ENCODE peak calls at places on chromosomes 2 and 18, in seven cellular contexts. Y, K, N, J, H, M and P are unnamed samples.

GRCh38 chr2:238100049-238100820 is at the start of gene ESPNL:
- DNase-seq in M (no peak), J (no peak), K (no peak), Y (peak), N (no peak), H (peak), P (no peak)

GRCh38 chr18:57542801-57543427 is 43.6 kb downstream of the FECH start:
- DNase-seq in J (no peak), K (no peak), H (no peak), N (no peak), Y (no peak), M (no peak), P (no peak)

GRCh38 chr2:231701456-231702373 is 6.6 kb upstream of the PTMA start:
- DNase-seq in Y (peak), H (peak), M (no peak), N (no peak), K (no peak), J (no peak), P (no peak)

GRCh38 chr2:215677466-215677865 is 241.6 kb upstream of the FN1 start:
- DNase-seq in K (no peak), H (no peak), N (no peak), Y (no peak), M (no peak), J (no peak), P (no peak)

GRCh38 chr2:15579641-15580040 is 12.0 kb upstream of the DDX1 start:
- DNase-seq in Y (no peak), J (no peak), M (no peak), H (no peak), K (no peak), N (no peak), P (no peak)

GRCh38 chr2:74585406-74586182 is 31.1 kb downstream of the DOK1 start:
- DNase-seq in H (no peak), M (peak), Y (peak), J (no peak), N (peak), K (no peak), P (no peak)

GRCh38 chr2:190069936-190070696 is 7.6 kb upstream of the MSTN start:
- DNase-seq in H (no peak), K (no peak), M (peak), Y (no peak), N (no peak), J (peak), P (no peak)

GRCh38 chr2:191927319-191927867 is 80.5 kb upstream of the CAVIN2 start:
- DNase-seq in M (peak), N (no peak), H (no peak), K (no peak), Y (no peak), J (peak), P (no peak)

GRCh38 chr2:177106212-177106611 is 106.4 kb upstream of the HNRNPA3 start:
- DNase-seq in J (no peak), M (no peak), K (peak), H (no peak), N (no peak), Y (no peak), P (no peak)

GRCh38 chr18:12282436-12283039 is 25.5 kb upstream of the TUBB6 start:
- DNase-seq in J (no peak), H (no peak), N (no peak), K (no peak), Y (no peak), M (no peak), P (no peak)

GRCh38 chr2:226031078-226031937 is 631.8 kb downstream of the NYAP2 start:
- DNase-seq in K (no peak), J (peak), N (no peak), H (peak), M (peak), Y (peak), P (no peak)

GRCh38 chr18:47679864-47680263 is 250.6 kb downstream of the SMAD2 start:
- DNase-seq in N (no peak), H (no peak), M (no peak), Y (no peak), K (no peak), J (no peak), P (no peak)

GRCh38 chr2:212893216-212893615 is 258.2 kb downstream of the IKZF2 start:
- DNase-seq in M (no peak), Y (no peak), J (no peak), K (no peak), N (no peak), H (no peak), P (no peak)

GRCh38 chr2:25473758-25474335 is 132.1 kb upstream of the DNMT3A start:
- DNase-seq in Y (no peak), J (peak), N (no peak), H (no peak), M (peak), K (no peak), P (no peak)

GRCh38 chr2:211837706-211838105 is 700.9 kb downstream of the ERBB4 start:
- DNase-seq in K (no peak), J (no peak), H (no peak), Y (no peak), M (no peak), N (no peak), P (no peak)

GRCh38 chr2:52127527-52127926 is 1095.6 kb upstream of the NRXN1 start:
- DNase-seq in H (no peak), K (no peak), M (no peak), J (no peak), N (no peak), Y (no peak), P (no peak)

GRCh38 chr2:179528576-179529069 is 264.0 kb upstream of the SESTD1 start:
- DNase-seq in K (no peak), J (no peak), N (no peak), Y (no peak), M (no peak), H (no peak), P (no peak)

GRCh38 chr2:109284816-109285215 is 155.8 kb downstream of the SH3RF3 start:
- DNase-seq in J (no peak), H (peak), K (no peak), N (no peak), M (peak), Y (no peak), P (no peak)

GRCh38 chr2:42386684-42387083 is 25.7 kb upstream of the COX7A2L start:
- DNase-seq in N (no peak), M (no peak), Y (no peak), K (peak), J (no peak), H (no peak), P (peak)

GRCh38 chr18:78138993-78139496 is 840.6 kb upstream of the SALL3 start:
- DNase-seq in J (no peak), M (no peak), Y (no peak), H (no peak), N (no peak), K (no peak), P (no peak)